ENCODE peak calls at places on chromosomes 1 and 21, in nine cellular contexts. O, A, Y, C, N, M, E, J and T are unnamed samples. For H3K4me1, the result is how much of the 10 kb centered on the place peaks cover.

GRCh38 chr1:152018537-152018936 is 18.3 kb downstream of the S100A11 start:
- DNase-seq in M (no peak), J (no peak), A (no peak), Y (no peak), N (no peak), E (no peak), C (no peak), O (peak), T (peak)

GRCh38 chr1:62589321-62589720 is 8.0 kb upstream of the ANGPTL3 start:
- DNase-seq in Y (no peak), E (peak), O (no peak), C (no peak), M (no peak), N (peak), J (no peak), A (no peak), T (no peak)

GRCh38 chr1:150551784-150552691 is 2.8 kb downstream of the ADAMTSL4 start:
- DNase-seq in N (peak), Y (peak), E (no peak), O (peak), M (peak), A (peak), J (no peak), C (peak), T (peak)

GRCh38 chr21:31185663-31186062 is 147.4 kb upstream of the KRTAP19-8 start:
- DNase-seq in E (no peak), O (no peak), N (no peak), M (no peak), Y (no peak), C (no peak), A (no peak), J (no peak), T (no peak)

GRCh38 chr1:182397653-182398388 is 2.6 kb downstream of the TEDDM1 start:
- DNase-seq in N (no peak), C (no peak), J (no peak), A (peak), Y (no peak), O (peak), M (no peak), E (no peak), T (peak)

GRCh38 chr1:156860639-156861423 is at the start of gene NTRK1:
- DNase-seq in O (peak), N (peak), J (peak), C (peak), E (no peak), M (no peak), Y (no peak), A (peak), T (no peak)

GRCh38 chr1:218207194-218207593 is 77.9 kb upstream of the RRP15 start:
- DNase-seq in Y (no peak), N (peak), M (no peak), O (peak), J (no peak), A (no peak), E (no peak), C (no peak), T (no peak)

GRCh38 chr1:67429011-67429527 is 1.1 kb downstream of the SERBP1 start:
- DNase-seq in M (no peak), A (peak), Y (peak), C (no peak), O (peak), N (peak), E (peak), J (peak), T (no peak)

GRCh38 chr1:184877992-184878391 is 96.3 kb downstream of the NIBAN1 start:
- DNase-seq in E (no peak), C (no peak), N (no peak), Y (no peak), M (no peak), O (no peak), J (no peak), A (no peak), T (no peak)

GRCh38 chr1:218402771-218403110 is 57.6 kb downstream of the TGFB2 start:
- DNase-seq in M (no peak), O (no peak), N (peak), A (no peak), J (no peak), E (no peak), C (no peak), Y (no peak), T (no peak)

GRCh38 chr1:204669579-204669978 is 16.0 kb downstream of the LRRN2 start:
- DNase-seq in O (no peak), N (no peak), Y (no peak), C (no peak), J (no peak), A (no peak), E (no peak), M (no peak), T (no peak)

GRCh38 chr1:42887366-42887765 is 41.0 kb downstream of the ZNF691 start:
- DNase-seq in C (no peak), N (no peak), Y (no peak), A (no peak), E (no peak), O (no peak), J (no peak), M (no peak), T (no peak)

GRCh38 chr1:60903591-60903990 is 178.8 kb upstream of the NFIA start:
- DNase-seq in N (peak), J (no peak), O (peak), C (no peak), E (no peak), M (no peak), Y (peak), A (no peak), T (no peak)

GRCh38 chr1:233844697-233845096 is 59.8 kb upstream of the SLC35F3 start:
- DNase-seq in J (no peak), E (no peak), Y (no peak), O (no peak), C (no peak), A (no peak), M (no peak), N (peak), T (no peak)

GRCh38 chr21:36964832-36965719 is 1.4 kb downstream of the HLCS start:
- DNase-seq in M (no peak), N (no peak), Y (no peak), C (no peak), A (no peak), J (no peak), O (no peak), E (no peak), T (no peak)

GRCh38 chr1:77975386-77975785 is 3.5 kb downstream of the FUBP1 start:
- DNase-seq in C (no peak), O (peak), N (peak), E (no peak), A (peak), Y (no peak), M (no peak), J (no peak), T (no peak)

GRCh38 chr1:87392241-87393192 is 63.8 kb downstream of the LMO4 start:
- DNase-seq in O (peak), J (no peak), C (no peak), E (peak), N (peak), Y (no peak), A (peak), M (no peak), T (no peak)

GRCh38 chr1:186681136-186681535 is 913 bp upstream of the PTGS2 start:
- DNase-seq in A (no peak), O (peak), E (no peak), C (no peak), M (no peak), Y (no peak), J (no peak), N (no peak), T (no peak)

GRCh38 chr1:169086603-169087455 is 19.7 kb upstream of the ATP1B1 start:
- DNase-seq in Y (no peak), A (no peak), C (no peak), M (no peak), O (peak), N (peak), J (no peak), E (no peak), T (no peak)
- H3K4me3 ChIP-seq in Y (no peak), A (no peak), C (no peak), M (no peak), O (no peak), N (no peak), J (no peak), E (no peak), T (no peak)

DNA sequence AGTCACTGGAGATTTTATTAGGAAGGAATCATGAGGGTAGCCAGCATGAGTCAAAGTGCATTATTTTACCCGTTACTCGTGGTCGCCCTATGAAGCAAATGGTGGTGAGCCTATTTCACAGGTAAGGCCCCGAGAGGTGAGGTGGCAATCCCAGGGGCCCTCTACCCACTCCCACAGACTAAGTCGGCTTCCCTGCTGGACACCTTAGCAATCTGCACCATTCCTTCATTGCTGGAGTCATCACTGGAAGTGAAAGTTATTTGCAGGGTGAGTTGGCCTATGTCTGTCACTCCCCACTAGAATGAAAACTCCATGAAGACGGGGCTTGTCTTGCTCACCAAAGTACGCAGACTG is 52.7 kb downstream of the TOMM20 start:
- DNase-seq in J (no peak), C (no peak), O (no peak), N (no peak), A (no peak), Y (no peak), M (no peak), E (no peak), T (peak)
- H3K4me1 ChIP-seq in J (under half), C (under half), O (under half), N (under half), A (half or more), Y (half or more), M (half or more), E (under half), T (half or more)

GRCh38 chr1:7954683-7955082 is 6.8 kb upstream of the PARK7 start:
- DNase-seq in M (no peak), O (no peak), C (no peak), E (no peak), J (no peak), N (no peak), A (no peak), Y (no peak), T (no peak)
- H3K4me3 ChIP-seq in M (peak), O (peak), C (peak), E (peak), J (peak), N (peak), A (peak), Y (peak), T (peak)

DNA sequence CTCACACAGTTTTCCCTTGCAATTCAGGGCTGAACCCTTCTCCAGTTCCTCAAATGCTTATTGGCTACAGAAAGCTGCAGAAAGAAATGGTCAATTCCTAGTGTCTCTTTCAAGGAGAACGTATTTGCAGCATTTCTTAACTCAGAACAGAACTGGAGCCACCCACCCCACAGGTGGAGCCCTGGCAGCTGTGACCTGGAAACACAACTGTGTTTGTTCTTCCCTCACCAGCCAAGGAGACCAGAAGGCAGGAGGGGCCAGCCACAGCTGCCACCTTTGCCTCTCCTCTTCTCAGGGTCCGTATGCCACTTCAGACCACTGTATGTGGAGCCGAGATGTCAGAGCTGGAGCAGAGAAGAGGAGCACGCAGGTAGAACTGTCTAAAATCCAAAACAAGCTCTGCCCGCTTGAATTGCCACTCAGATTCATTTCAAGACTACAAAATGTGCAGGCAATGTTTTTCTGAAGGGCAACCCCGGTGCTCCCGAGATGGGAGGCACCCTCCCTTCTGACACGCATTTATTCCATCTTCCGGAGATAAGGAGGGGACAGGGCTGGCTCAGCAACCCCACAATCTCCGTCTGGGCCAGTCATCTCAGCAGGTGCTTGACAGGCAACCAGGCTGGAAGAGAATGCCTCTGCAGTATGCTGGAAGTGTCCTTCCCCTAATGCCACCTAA is 16.7 kb downstream of the CD247 start:
- DNase-seq in O (no peak), C (no peak), A (no peak), Y (no peak), J (no peak), N (no peak), M (no peak), E (no peak), T (no peak)
- H3K4me1 ChIP-seq in O (under half), C (under half), A (under half), Y (under half), J (half or more), N (under half), M (under half), E (under half), T (under half)

GRCh38 chr1:28719332-28719619 is 17.5 kb upstream of the YTHDF2 start:
- DNase-seq in J (no peak), O (no peak), A (no peak), C (no peak), E (no peak), Y (no peak), N (no peak), M (no peak), T (no peak)

GRCh38 chr1:28720376-28720775 is 16.4 kb upstream of the YTHDF2 start:
- DNase-seq in E (no peak), A (no peak), Y (no peak), O (no peak), N (no peak), J (no peak), M (no peak), C (no peak), T (no peak)

GRCh38 chr1:28718601-28719331 is 18.0 kb upstream of the YTHDF2 start:
- DNase-seq in Y (no peak), J (no peak), O (peak), N (peak), A (no peak), E (peak), C (no peak), M (no peak), T (no peak)

GRCh38 chr1:28718166-28718565 is 18.6 kb upstream of the YTHDF2 start:
- DNase-seq in C (no peak), Y (no peak), J (no peak), A (no peak), M (no peak), N (no peak), E (no peak), O (no peak), T (no peak)

GRCh38 chr1:28716336-28716735 is 20.4 kb upstream of the YTHDF2 start:
- DNase-seq in E (no peak), N (no peak), O (no peak), A (no peak), M (no peak), J (no peak), Y (no peak), C (no peak), T (no peak)
- H3K4me3 ChIP-seq in E (no peak), N (no peak), O (no peak), A (no peak), M (no peak), J (no peak), Y (no peak), C (no peak), T (no peak)

DNA sequence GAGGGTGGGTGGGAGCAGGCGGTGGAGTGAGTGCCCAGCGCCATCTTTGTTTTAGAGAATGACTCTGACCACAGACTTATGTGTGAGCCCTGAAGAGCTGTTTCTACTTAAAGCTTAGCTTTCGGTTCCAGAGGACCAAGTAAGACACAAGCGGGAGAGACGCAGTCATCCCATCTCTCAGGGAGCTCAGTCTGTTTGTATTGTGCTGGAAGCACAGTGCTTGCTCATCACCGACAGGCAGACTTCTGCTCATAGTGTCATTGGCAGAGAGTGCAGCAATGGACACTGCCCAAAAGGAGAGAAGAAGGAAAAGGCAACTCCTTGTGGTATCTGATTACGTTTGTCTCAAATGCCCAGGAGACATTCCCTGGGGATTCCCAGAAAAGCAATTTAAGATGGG is 65.8 kb downstream of the KCNJ15 start:
- DNase-seq in C (no peak), O (peak), Y (no peak), E (no peak), N (peak), A (peak), M (no peak), J (no peak), T (no peak)
- H3K4me1 ChIP-seq in C (under half), O (half or more), Y (under half), E (under half), N (under half), A (under half), M (under half), J (under half), T (under half)

DNA sequence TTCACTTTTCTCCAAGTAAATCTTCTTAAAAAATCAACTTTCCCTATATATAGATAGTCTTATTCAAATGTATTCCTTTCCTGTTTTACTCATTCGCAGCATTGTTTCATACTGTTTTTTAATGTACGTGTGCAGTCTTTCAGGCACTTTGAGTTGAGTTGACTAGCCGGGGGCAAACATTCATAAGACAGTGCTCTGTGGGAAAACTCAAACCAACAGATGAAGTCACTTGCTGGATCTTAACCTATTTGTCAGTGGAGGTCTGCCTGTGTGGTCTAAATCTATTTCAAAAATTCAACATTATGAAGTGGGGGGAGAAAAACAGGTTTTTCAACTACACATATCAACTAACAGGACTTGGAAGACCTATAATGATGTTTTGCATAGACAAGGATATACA is 6.2 kb downstream of the HSD11B1 start:
- DNase-seq in E (peak), N (no peak), O (no peak), Y (no peak), C (no peak), A (peak), J (no peak), M (no peak), T (no peak)
- H3K4me3 ChIP-seq in E (no peak), N (no peak), O (no peak), Y (no peak), C (no peak), A (no peak), J (no peak), M (no peak), T (no peak)

DNA sequence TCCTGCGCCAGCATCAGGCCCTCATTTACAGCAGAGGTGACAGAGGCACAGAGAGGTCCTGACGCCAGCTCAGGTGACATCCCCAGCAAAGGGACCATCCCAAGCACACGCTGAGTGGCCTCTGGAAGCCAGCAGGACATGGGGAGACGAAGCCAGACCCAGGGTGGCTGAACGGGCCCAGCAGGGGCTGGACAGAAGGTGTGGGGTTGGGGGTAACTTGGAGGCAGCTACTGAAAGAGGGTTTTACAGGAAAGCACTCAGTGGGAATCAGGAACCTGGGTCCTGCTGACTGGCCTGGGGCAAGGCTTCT is 1.6 kb upstream of the ARHGEF16 start:
- DNase-seq in M (no peak), C (no peak), O (no peak), A (no peak), N (no peak), E (no peak), J (no peak), Y (no peak), T (no peak)
- H3K4me1 ChIP-seq in M (under half), C (under half), O (under half), A (under half), N (under half), E (under half), J (under half), Y (under half), T (under half)

DNA sequence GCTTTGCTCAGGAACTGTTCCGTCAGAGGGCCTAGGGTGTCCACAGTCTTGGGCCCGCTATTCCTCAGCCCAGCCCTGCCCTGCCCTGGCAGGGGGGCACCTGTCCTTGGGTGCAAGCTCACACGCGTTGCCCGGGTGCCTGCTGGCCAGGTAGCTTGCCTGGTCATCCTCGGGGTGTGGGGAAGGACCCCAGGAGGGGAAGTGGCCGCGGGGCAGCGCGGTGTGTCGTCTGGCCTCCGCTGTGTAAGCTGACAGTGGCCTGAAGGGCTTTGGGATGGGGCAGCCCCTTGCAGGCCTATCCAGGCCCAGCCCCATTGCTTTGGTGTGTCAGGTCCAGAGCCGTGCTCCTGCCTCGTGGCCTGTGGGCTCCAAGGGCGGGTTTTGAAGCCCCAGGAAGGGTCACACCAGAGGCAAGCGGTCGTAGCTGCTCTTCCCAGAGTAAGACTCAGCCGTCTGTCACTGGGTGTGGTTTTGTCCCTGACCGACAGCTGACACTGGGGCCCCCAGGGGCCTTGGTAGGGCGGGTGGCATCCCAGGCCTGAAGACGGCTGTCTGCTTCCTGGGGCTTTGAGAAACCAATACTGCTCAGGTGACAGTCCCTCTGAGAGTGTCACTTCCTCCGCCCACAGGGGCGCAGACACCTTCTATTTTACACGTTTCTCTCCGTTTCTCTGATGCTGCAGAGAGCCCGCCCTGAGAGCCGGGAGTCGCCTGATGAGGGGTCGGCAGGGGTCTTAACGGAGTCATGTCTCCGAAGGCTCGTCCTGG is 72.1 kb downstream of the SKI start:
- DNase-seq in E (no peak), C (no peak), Y (no peak), A (no peak), N (no peak), J (peak), M (peak), O (peak), T (no peak)
- H3K4me3 ChIP-seq in E (no peak), C (no peak), Y (peak), A (no peak), N (peak), J (peak), M (peak), O (peak), T (peak)